ENCODE peak calls at places on chromosomes 6 and 20, in ten cellular contexts. R, F, B, J, X, V, L, E, G and N are unnamed samples.

GRCh38 chr20:52105573-52106422 is 85.8 kb downstream of the ZFP64 start:
- DNase-seq in R (peak), F (no peak), B (peak), J (no peak), X (no peak), V (no peak), L (no peak), E (peak), G (no peak), N (peak)

GRCh38 chr6:111183702-111184517 is 96.6 kb downstream of the SLC16A10 start:
- DNase-seq in R (no peak), F (no peak), B (no peak), J (no peak), X (no peak), V (no peak), L (no peak), E (no peak), G (no peak), N (no peak)

GRCh38 chr6:146984251-146984924 is 219.8 kb upstream of the STXBP5 start:
- DNase-seq in R (peak), F (no peak), B (peak), J (no peak), X (no peak), V (no peak), L (no peak), E (no peak), G (no peak), N (no peak)

GRCh38 chr20:46013826-46014516 is 5.3 kb downstream of the MMP9 start:
- DNase-seq in R (peak), F (no peak), B (peak), J (no peak), X (peak), V (no peak), L (no peak), E (peak), G (no peak), N (peak)

GRCh38 chr20:33667245-33668086 is 723 bp downstream of the ACTL10 start:
- DNase-seq in R (peak), F (no peak), B (peak), J (no peak), X (peak), V (no peak), L (peak), E (no peak), G (peak), N (peak)

GRCh38 chr6:96015321-96015790 is 418 bp upstream of the FUT9 start:
- DNase-seq in R (no peak), F (no peak), B (no peak), J (no peak), X (no peak), V (no peak), L (peak), E (peak), G (no peak), N (peak)

GRCh38 chr6:43355862-43356590 is 13.4 kb downstream of the ZNF318 start:
- DNase-seq in R (peak), F (no peak), B (peak), J (no peak), X (no peak), V (no peak), L (no peak), E (no peak), G (peak), N (no peak)

GRCh38 chr6:119034827-119035458 is 43.5 kb downstream of the FAM184A start:
- DNase-seq in R (peak), F (no peak), B (no peak), J (no peak), X (no peak), V (no peak), L (no peak), E (no peak), G (no peak), N (no peak)

GRCh38 chr6:157981395-157982296 is at the start of gene SYNJ2:
- DNase-seq in R (peak), F (no peak), B (peak), J (peak), X (peak), V (peak), L (no peak), E (peak), G (peak), N (peak)

GRCh38 chr6:97765480-97765879 is 482.5 kb upstream of the MMS22L start:
- DNase-seq in R (peak), F (no peak), B (peak), J (no peak), X (no peak), V (no peak), L (no peak), E (no peak), G (no peak), N (no peak)

GRCh38 chr6:12709116-12709515 is 7.5 kb upstream of the PHACTR1 start:
- DNase-seq in R (peak), F (no peak), B (peak), J (no peak), X (no peak), V (no peak), L (no peak), E (no peak), G (no peak), N (no peak)

GRCh38 chr6:80480478-80481157 is 374.1 kb downstream of the BCKDHB start:
- DNase-seq in R (no peak), F (no peak), B (no peak), J (no peak), X (no peak), V (no peak), L (no peak), E (no peak), G (no peak), N (no peak)

GRCh38 chr6:137213813-137214212 is 5.4 kb downstream of the IFNGR1 start:
- DNase-seq in R (no peak), F (no peak), B (no peak), J (no peak), X (no peak), V (no peak), L (no peak), E (no peak), G (no peak), N (no peak)

GRCh38 chr20:4905612-4906011 is 95.7 kb downstream of the SLC23A2 start:
- DNase-seq in R (no peak), F (no peak), B (no peak), J (no peak), X (no peak), V (no peak), L (no peak), E (no peak), G (no peak), N (no peak)

DNA sequence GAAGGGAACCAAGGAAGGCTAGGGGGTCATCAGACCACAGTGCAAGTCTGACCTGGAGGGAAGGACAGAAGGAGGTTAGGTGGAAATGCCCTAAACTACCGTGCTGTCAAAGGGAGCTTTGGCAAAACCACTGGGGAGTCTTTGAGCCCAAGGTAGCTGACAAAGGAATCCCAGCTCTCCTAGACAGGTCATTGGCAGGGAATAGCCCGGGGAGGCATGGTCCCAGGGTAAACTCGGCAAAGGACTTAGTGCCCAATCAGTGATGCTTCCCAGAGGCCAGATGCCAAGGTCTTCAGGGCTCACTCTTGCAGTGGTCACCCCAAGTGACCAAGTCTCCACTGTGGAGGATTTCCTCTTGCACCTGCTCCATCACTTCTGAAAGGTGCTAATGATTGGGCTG is 102.3 kb upstream of the CDYL start:
- DNase-seq in R (no peak), F (no peak), B (no peak), J (no peak), X (no peak), V (no peak), L (peak), E (no peak), G (no peak), N (no peak)
- TF ChIP-seq CTCF in R (no peak), F (no peak), B (no peak), J (no peak), X (no peak), V (no peak), L (no peak), E (no peak), G (no peak), N (no peak)

DNA sequence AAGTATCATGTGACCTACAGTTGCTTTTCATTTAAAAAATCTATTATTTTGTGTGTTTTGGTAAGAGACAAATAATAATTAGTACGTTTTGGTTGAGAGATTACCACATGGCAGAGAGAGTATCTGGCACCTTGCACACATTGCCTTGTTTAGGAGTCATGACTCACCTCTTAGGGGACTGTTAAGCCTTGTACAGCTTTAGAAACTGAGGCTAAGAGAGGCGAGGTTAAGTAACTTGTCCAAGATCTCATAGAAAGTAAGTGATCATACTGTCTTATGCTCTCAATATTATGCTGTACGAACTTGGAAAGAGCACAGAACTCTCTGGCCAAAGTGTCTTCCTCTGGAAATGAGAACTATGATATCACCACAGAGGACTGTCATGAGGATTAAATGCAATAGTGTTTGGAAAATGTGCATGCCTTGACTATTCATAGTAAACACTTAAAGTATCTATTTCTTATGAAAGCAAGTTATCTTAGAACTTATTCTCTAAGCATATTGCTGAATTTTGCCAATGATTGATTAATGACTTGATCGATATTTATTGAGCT is 249.1 kb downstream of the UTRN start:
- DNase-seq in R (no peak), F (no peak), B (no peak), J (no peak), X (no peak), V (no peak), L (no peak), E (no peak), G (no peak), N (no peak)
- TF ChIP-seq CTCF in R (no peak), F (no peak), B (no peak), J (no peak), X (no peak), V (no peak), L (no peak), E (no peak), G (no peak), N (no peak)

GRCh38 chr6:28768187-28768913 is 155.4 kb downstream of the TRIM27 start:
- DNase-seq in R (no peak), F (no peak), B (no peak), J (no peak), X (no peak), V (no peak), L (no peak), E (no peak), G (no peak), N (no peak)

GRCh38 chr6:28771401-28772267 is 152.2 kb downstream of the TRIM27 start:
- DNase-seq in R (no peak), F (no peak), B (no peak), J (no peak), X (no peak), V (no peak), L (no peak), E (peak), G (no peak), N (no peak)

GRCh38 chr6:28767691-28768090 is 156.1 kb downstream of the TRIM27 start:
- DNase-seq in R (no peak), F (no peak), B (no peak), J (no peak), X (no peak), V (no peak), L (no peak), E (no peak), G (no peak), N (no peak)

GRCh38 chr6:28770732-28771131 is 153.1 kb downstream of the TRIM27 start:
- DNase-seq in R (no peak), F (no peak), B (no peak), J (no peak), X (no peak), V (no peak), L (no peak), E (no peak), G (no peak), N (no peak)

DNA sequence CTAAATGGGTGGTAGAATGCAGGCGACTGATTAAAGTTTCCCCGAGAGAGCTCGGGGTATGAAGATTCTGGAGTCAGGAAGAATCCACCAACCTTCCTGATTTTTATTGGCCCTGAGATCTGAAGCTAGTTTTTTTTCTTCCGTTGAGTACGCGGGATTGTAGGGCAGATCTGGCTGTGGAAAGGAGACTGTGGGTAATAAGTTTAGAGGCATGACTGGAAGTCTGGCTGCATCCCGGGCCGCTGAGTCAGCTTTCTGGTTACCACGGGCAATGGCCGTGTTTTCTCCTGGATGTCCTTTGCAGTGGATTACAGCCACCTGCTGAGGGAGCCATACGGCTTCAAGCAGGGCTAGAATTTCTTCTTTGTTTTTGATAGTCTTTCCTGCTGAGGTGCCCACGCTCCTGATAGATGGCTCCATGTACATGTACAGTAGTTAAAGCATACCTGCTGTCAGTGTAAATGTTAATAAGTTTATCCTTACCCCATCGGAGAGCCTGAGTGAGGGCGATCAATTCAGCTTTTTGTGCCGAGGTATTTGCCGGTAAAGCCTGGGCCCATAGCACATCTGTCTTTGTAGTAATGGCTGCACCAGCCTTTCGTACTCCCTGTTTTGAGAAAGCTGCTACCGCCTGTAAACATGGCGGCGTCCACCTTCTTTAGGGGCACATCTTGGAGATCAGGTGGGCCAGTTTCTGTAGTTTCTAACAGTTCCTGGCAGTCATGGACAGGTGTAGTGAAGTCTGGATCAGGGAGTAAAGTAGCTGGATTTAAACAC is 154.0 kb downstream of the TRIM27 start:
- DNase-seq in R (peak), F (no peak), B (peak), J (no peak), X (no peak), V (no peak), L (no peak), E (peak), G (no peak), N (no peak)
- TF ChIP-seq CTCF in R (peak), F (peak), B (peak), J (no peak), X (no peak), V (no peak), L (peak), E (no peak), G (no peak), N (no peak)

GRCh38 chr6:139270249-139270648 is 21.5 kb downstream of the TXLNB start:
- DNase-seq in R (no peak), F (no peak), B (no peak), J (no peak), X (no peak), V (no peak), L (no peak), E (no peak), G (no peak), N (no peak)
- TF ChIP-seq CTCF in R (no peak), F (no peak), B (no peak), J (no peak), X (no peak), V (no peak), L (no peak), E (no peak), G (no peak), N (no peak)